ENCODE peak calls at places on chromosomes 1 and 21, in ten cellular contexts. B is foreskin keratinocyte, C is GM12865, O is type B pancreatic cell, Y is stomach, G is mammary epithelial cell, T is nephron progenitor cell, Z is transverse colon, L is OCI-LY7, W is B cell. R is an unnamed sample.

GRCh38 chr21:33844104-33844889 is 71.3 kb downstream of the ATP5PO start:
- DNase-seq in B (peak), C (no peak), O (no peak), Y (no peak), G (no peak), T (no peak), Z (no peak), L (no peak), W (no peak), R (no peak)

GRCh38 chr1:153597206-153597605 is 15.7 kb downstream of the S100A16 start:
- DNase-seq in B (peak), C (peak), O (no peak), Y (no peak), G (peak), T (no peak), Z (peak), L (no peak), W (no peak), R (no peak)

GRCh38 chr1:155016231-155016831 is 13.7 kb downstream of the ZBTB7B start:
- DNase-seq in B (no peak), C (no peak), O (no peak), Y (no peak), G (no peak), T (no peak), Z (peak), L (peak), W (peak), R (no peak)

GRCh38 chr21:42209801-42210479 is 9.0 kb upstream of the ABCG1 start:
- DNase-seq in B (no peak), C (no peak), O (peak), Y (peak), G (no peak), T (no peak), Z (no peak), L (no peak), W (no peak), R (no peak)

GRCh38 chr1:11652203-11652780 is 1.9 kb downstream of the FBXO2 start:
- DNase-seq in B (no peak), C (no peak), O (no peak), Y (no peak), G (no peak), T (no peak), Z (no peak), L (no peak), W (no peak), R (no peak)

GRCh38 chr1:119865607-119866006 is 30.7 kb downstream of the ADAM30 start:
- DNase-seq in B (no peak), C (no peak), O (no peak), Y (no peak), G (no peak), T (no peak), Z (no peak), L (no peak), W (no peak), R (no peak)

GRCh38 chr1:39047374-39048229 is 21.5 kb downstream of the NDUFS5 start:
- DNase-seq in B (peak), C (peak), O (no peak), Y (no peak), G (peak), T (no peak), Z (no peak), L (peak), W (no peak), R (peak)

GRCh38 chr21:34806423-34806822 is 137.6 kb downstream of the CLIC6 start:
- DNase-seq in B (no peak), C (no peak), O (no peak), Y (no peak), G (no peak), T (no peak), Z (no peak), L (no peak), W (no peak), R (no peak)

GRCh38 chr1:18581420-18581880 is 49.2 kb upstream of the PAX7 start:
- DNase-seq in B (no peak), C (peak), O (no peak), Y (peak), G (no peak), T (peak), Z (peak), L (peak), W (no peak), R (peak)

GRCh38 chr1:107664882-107665871 is 299.8 kb downstream of the VAV3 start:
- DNase-seq in B (no peak), C (no peak), O (no peak), Y (no peak), G (no peak), T (no peak), Z (no peak), L (no peak), W (no peak), R (no peak)

GRCh38 chr1:205648212-205648910 is 16.6 kb upstream of the ELK4 start:
- DNase-seq in B (no peak), C (no peak), O (no peak), Y (no peak), G (no peak), T (peak), Z (no peak), L (no peak), W (no peak), R (no peak)

GRCh38 chr1:1619917-1620361 is 4.6 kb downstream of the MIB2 start:
- DNase-seq in B (no peak), C (no peak), O (no peak), Y (no peak), G (no peak), T (peak), Z (no peak), L (peak), W (no peak), R (no peak)

GRCh38 chr1:1304331-1305299 is 3.1 kb downstream of the ACAP3 start:
- DNase-seq in B (peak), C (no peak), O (no peak), Y (peak), G (peak), T (peak), Z (peak), L (no peak), W (no peak), R (peak)

GRCh38 chr1:211910917-211911485 is 80.4 kb upstream of the LPGAT1 start:
- DNase-seq in B (no peak), C (no peak), O (no peak), Y (no peak), G (no peak), T (no peak), Z (no peak), L (no peak), W (no peak), R (no peak)

GRCh38 chr1:91798241-91798648 is 87.7 kb downstream of the TGFBR3 start:
- DNase-seq in B (no peak), C (no peak), O (no peak), Y (no peak), G (no peak), T (no peak), Z (no peak), L (no peak), W (no peak), R (no peak)

GRCh38 chr1:22031214-22031962 is 21.1 kb upstream of the CDC42 start:
- DNase-seq in B (no peak), C (no peak), O (no peak), Y (peak), G (no peak), T (no peak), Z (peak), L (no peak), W (no peak), R (no peak)

GRCh38 chr21:37338671-37339526 is 27.7 kb upstream of the DYRK1A start:
- DNase-seq in B (peak), C (no peak), O (no peak), Y (no peak), G (peak), T (peak), Z (no peak), L (no peak), W (no peak), R (peak)

GRCh38 chr1:116814935-116815334 is 60.7 kb downstream of the CD2 start:
- DNase-seq in B (no peak), C (no peak), O (no peak), Y (no peak), G (no peak), T (no peak), Z (no peak), L (no peak), W (no peak), R (no peak)

GRCh38 chr1:190124068-190124467 is 353.6 kb downstream of the BRINP3 start:
- DNase-seq in B (no peak), C (no peak), O (no peak), Y (no peak), G (no peak), T (no peak), Z (no peak), L (no peak), W (no peak), R (no peak)

GRCh38 chr21:43211085-43212071 is 42.6 kb downstream of the CRYAA start:
- DNase-seq in B (no peak), C (peak), O (peak), Y (peak), G (no peak), T (peak), Z (peak), L (peak), W (peak), R (no peak)

GRCh38 chr1:82978461-82979324 is 1020.2 kb downstream of the TTLL7 start:
- DNase-seq in B (peak), C (no peak), O (no peak), Y (no peak), G (peak), T (no peak), Z (no peak), L (peak), W (no peak), R (no peak)

GRCh38 chr1:45542591-45542990 is 8.0 kb upstream of the AKR1A1 start:
- DNase-seq in B (no peak), C (no peak), O (no peak), Y (peak), G (no peak), T (no peak), Z (peak), L (no peak), W (no peak), R (no peak)

GRCh38 chr1:94608852-94609570 is 67.5 kb upstream of the F3 start:
- DNase-seq in B (no peak), C (no peak), O (no peak), Y (no peak), G (no peak), T (no peak), Z (no peak), L (no peak), W (no peak), R (no peak)

GRCh38 chr21:26445440-26445839 is 127.6 kb downstream of the CYYR1 start:
- DNase-seq in B (no peak), C (no peak), O (no peak), Y (no peak), G (no peak), T (no peak), Z (no peak), L (no peak), W (no peak), R (no peak)

GRCh38 chr1:147815503-147815902 is 55.1 kb upstream of the GJA5 start:
- DNase-seq in B (no peak), C (no peak), O (no peak), Y (no peak), G (no peak), T (no peak), Z (no peak), L (no peak), W (no peak), R (no peak)

GRCh38 chr21:32322103-32322502 is 23.4 kb downstream of the MRAP start:
- DNase-seq in B (no peak), C (no peak), O (no peak), Y (no peak), G (no peak), T (no peak), Z (no peak), L (no peak), W (no peak), R (no peak)

GRCh38 chr1:61337037-61337436 is 254.7 kb downstream of the NFIA start:
- DNase-seq in B (peak), C (no peak), O (no peak), Y (no peak), G (no peak), T (no peak), Z (no peak), L (no peak), W (no peak), R (no peak)
- TF ChIP-seq CTCF in B (peak), C (no peak), O (peak), Y (no peak), G (peak), T (no peak), Z (no peak), L (no peak), W (no peak), R (no peak)

DNA sequence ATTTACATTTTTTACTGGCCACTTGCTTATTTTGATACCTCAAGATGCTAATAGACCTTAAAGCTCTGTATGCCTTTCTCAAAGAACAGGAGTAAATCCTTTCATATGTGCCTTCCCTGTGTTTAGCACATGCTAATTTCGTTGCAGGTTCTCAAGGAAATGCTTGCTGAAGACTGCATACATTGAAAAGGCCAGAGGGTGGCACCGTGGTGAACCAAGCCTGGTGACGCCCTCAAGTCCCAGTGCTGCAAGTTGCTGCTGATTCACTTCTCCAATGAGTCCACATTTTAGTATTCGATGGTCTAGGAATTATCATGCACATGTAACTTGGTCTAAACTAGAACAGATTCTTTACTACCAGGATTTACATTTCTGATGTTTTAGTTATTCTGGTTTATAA is 94.1 kb downstream of the CLDN17 start:
- DNase-seq in B (peak), C (peak), O (no peak), Y (peak), G (peak), T (peak), Z (peak), L (no peak), W (no peak), R (peak)
- TF ChIP-seq CTCF in B (peak), C (no peak), O (peak), Y (no peak), G (peak), T (peak), Z (peak), L (peak), W (no peak), R (peak)

GRCh38 chr1:110474444-110474843 is 23.5 kb downstream of the PROK1 start:
- DNase-seq in B (no peak), C (no peak), O (no peak), Y (no peak), G (no peak), T (no peak), Z (no peak), L (no peak), W (no peak), R (no peak)

GRCh38 chr1:110475358-110476027 is 24.5 kb downstream of the PROK1 start:
- DNase-seq in B (peak), C (no peak), O (no peak), Y (no peak), G (peak), T (no peak), Z (no peak), L (no peak), W (no peak), R (no peak)

GRCh38 chr1:110466646-110467280 is 15.8 kb downstream of the PROK1 start:
- DNase-seq in B (no peak), C (no peak), O (no peak), Y (no peak), G (no peak), T (no peak), Z (no peak), L (no peak), W (no peak), R (no peak)

GRCh38 chr1:110472546-110472945 is 21.6 kb downstream of the PROK1 start:
- DNase-seq in B (no peak), C (no peak), O (no peak), Y (no peak), G (no peak), T (no peak), Z (no peak), L (no peak), W (peak), R (no peak)

GRCh38 chr1:110471131-110471530 is 20.2 kb downstream of the PROK1 start:
- DNase-seq in B (no peak), C (no peak), O (no peak), Y (no peak), G (no peak), T (no peak), Z (no peak), L (no peak), W (peak), R (no peak)
- TF ChIP-seq CTCF in B (no peak), C (no peak), O (peak), Y (no peak), G (no peak), T (no peak), Z (no peak), L (no peak), W (no peak), R (no peak)

GRCh38 chr1:50622259-50622658 is 199.0 kb upstream of the DMRTA2 start:
- DNase-seq in B (no peak), C (no peak), O (no peak), Y (no peak), G (no peak), T (no peak), Z (no peak), L (no peak), W (no peak), R (no peak)

GRCh38 chr1:50615036-50615750 is 191.9 kb upstream of the DMRTA2 start:
- DNase-seq in B (no peak), C (no peak), O (no peak), Y (no peak), G (no peak), T (no peak), Z (no peak), L (no peak), W (no peak), R (no peak)

DNA sequence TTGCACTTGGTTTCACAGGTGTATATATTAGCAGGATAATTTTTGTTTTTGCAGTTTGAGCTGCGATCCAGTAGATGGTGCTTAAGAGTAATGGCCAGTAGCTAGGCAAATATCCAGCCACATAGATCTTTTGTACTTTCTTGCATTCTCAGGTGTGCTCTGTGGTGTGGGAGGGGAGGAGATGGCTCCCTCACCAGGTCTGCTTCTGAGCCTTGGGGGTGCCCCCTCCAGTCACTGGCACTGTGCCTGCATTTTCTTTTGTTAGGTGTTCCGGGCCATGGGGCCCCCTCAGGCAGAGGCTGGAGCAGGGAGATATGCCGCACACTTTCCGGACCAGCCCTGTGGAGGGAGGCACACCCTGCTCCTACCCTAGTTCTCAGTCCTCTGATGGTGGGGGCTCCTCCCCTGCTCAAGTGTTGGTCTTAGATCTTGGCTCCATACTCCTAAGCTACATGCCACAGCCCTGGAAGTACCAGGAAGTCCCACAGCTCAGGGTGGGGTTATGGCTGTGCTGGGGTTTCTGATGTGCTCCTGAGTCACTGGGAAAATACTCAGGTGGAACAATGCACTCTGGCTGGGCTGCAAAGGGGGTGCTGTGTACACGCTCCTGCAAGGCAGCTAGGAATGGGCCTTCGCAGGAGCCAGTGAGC is 197.6 kb upstream of the DMRTA2 start:
- DNase-seq in B (peak), C (no peak), O (no peak), Y (peak), G (peak), T (no peak), Z (peak), L (peak), W (no peak), R (peak)
- TF ChIP-seq CTCF in B (peak), C (peak), O (peak), Y (peak), G (peak), T (no peak), Z (peak), L (peak), W (no peak), R (peak)

GRCh38 chr1:167060141-167061072 is 29.8 kb downstream of the GPA33 start:
- DNase-seq in B (no peak), C (no peak), O (no peak), Y (no peak), G (no peak), T (no peak), Z (no peak), L (peak), W (no peak), R (no peak)
- TF ChIP-seq CTCF in B (peak), C (peak), O (peak), Y (peak), G (peak), T (peak), Z (peak), L (peak), W (no peak), R (no peak)

GRCh38 chr1:27350673-27351540 is 9.1 kb downstream of the SYTL1 start:
- DNase-seq in B (no peak), C (no peak), O (no peak), Y (no peak), G (no peak), T (peak), Z (peak), L (no peak), W (no peak), R (no peak)
- TF ChIP-seq CTCF in B (no peak), C (no peak), O (no peak), Y (no peak), G (no peak), T (no peak), Z (no peak), L (no peak), W (no peak), R (no peak)

GRCh38 chr21:44489962-44490361 is 34.7 kb downstream of the LRRC3 start:
- DNase-seq in B (no peak), C (no peak), O (no peak), Y (no peak), G (no peak), T (no peak), Z (no peak), L (no peak), W (no peak), R (no peak)
- TF ChIP-seq CTCF in B (no peak), C (no peak), O (peak), Y (no peak), G (no peak), T (no peak), Z (no peak), L (peak), W (no peak), R (no peak)

DNA sequence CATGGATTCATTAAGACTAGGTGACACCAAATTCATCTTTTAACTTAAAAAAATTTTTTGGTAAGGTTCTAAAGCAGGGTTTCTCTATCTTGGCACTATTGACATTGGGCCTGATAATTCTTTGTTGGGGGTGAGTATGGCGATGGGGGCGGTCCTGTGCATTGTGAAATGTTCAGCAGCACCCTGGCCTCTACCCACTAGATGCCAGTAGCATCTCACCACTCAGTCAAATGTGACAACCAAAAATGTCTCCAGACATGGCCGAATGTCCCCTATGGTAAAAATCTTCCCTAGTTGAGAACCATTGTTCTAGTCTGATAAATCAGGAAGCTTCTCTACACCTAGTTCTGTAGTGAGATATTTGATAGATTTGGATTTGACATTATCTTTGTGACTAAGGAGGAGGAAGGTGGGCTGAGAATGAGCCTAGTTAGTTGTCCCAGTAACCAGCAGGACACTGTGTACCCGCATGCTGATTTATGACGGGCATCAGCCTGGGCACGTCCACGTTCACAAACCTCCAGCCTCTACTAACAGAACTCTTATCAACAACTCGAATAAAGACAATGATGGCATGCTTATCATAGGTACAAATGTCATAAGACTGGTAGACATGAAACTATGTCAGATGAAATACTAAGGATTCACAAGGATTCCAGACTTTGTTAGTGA is 104.6 kb downstream of the KCND3 start:
- DNase-seq in B (no peak), C (no peak), O (no peak), Y (no peak), G (no peak), T (no peak), Z (no peak), L (no peak), W (no peak), R (no peak)
- TF ChIP-seq CTCF in B (peak), C (no peak), O (no peak), Y (no peak), G (no peak), T (no peak), Z (no peak), L (peak), W (no peak), R (no peak)

GRCh38 chr1:193392686-193393085 is 206.3 kb upstream of the B3GALT2 start:
- DNase-seq in B (no peak), C (no peak), O (no peak), Y (no peak), G (no peak), T (no peak), Z (no peak), L (peak), W (no peak), R (no peak)
- TF ChIP-seq CTCF in B (no peak), C (no peak), O (no peak), Y (no peak), G (no peak), T (no peak), Z (no peak), L (peak), W (no peak), R (no peak)

GRCh38 chr1:32538887-32539583 is at the start of gene ZBTB8A:
- DNase-seq in B (peak), C (peak), O (peak), Y (peak), G (peak), T (peak), Z (peak), L (peak), W (no peak), R (peak)
- TF ChIP-seq CTCF in B (peak), C (no peak), O (no peak), Y (no peak), G (no peak), T (no peak), Z (no peak), L (no peak), W (no peak), R (no peak)

R was measured in RWPE1.